ENCODE peak calls at places on chromosomes 7 and 10, in four cellular contexts. A is heart left ventricle, J is neural progenitor cell, C is thoracic aorta. I is an unnamed sample. For H3K9me3, the result is how much of the 10 kb centered on the place peaks cover.

GRCh38 chr10:5655003-5655600 is 11.3 kb downstream of the ASB13 start:
- DNase-seq in J (no peak), A (no peak), C (no peak), I (no peak)

GRCh38 chr10:49498465-49498864 is 40.5 kb downstream of the ERCC6 start:
- DNase-seq in J (no peak), C (no peak), A (no peak), I (no peak)

GRCh38 chr10:109895848-109896247 is 27.5 kb downstream of the XPNPEP1 start:
- DNase-seq in C (no peak), J (no peak), A (no peak), I (no peak)

GRCh38 chr10:4333474-4333894 is 492.5 kb upstream of the AKR1E2 start:
- DNase-seq in C (no peak), J (no peak), A (no peak), I (no peak)

GRCh38 chr10:20839141-20839540 is 58.0 kb downstream of the NEBL start:
- DNase-seq in J (no peak), A (no peak), C (no peak), I (no peak)

GRCh38 chr7:83849135-83849534 is 200.2 kb upstream of the SEMA3E start:
- DNase-seq in C (no peak), A (no peak), J (no peak), I (no peak)

GRCh38 chr10:51422311-51423120 is 276.9 kb downstream of the CSTF2T start:
- DNase-seq in A (peak), C (no peak), J (peak), I (no peak)

GRCh38 chr10:5284311-5285057 is 80.3 kb upstream of the UCN3 start:
- DNase-seq in A (no peak), C (no peak), J (no peak), I (no peak)

GRCh38 chr7:37342665-37343471 is 105.8 kb downstream of the ELMO1 start:
- DNase-seq in C (no peak), J (no peak), A (no peak), I (peak)

GRCh38 chr7:141715794-141716689 is 7.9 kb downstream of the WEE2 start:
- DNase-seq in J (no peak), A (no peak), C (no peak), I (no peak)

GRCh38 chr10:35412900-35413491 is 76.7 kb downstream of the CCNY start:
- DNase-seq in C (no peak), J (no peak), A (no peak), I (no peak)

GRCh38 chr7:139451638-139452037 is 31.8 kb downstream of the KLRG2 start:
- DNase-seq in J (no peak), C (no peak), A (no peak), I (no peak)

GRCh38 chr7:122306320-122307227 is 2.0 kb upstream of the FEZF1 start:
- DNase-seq in J (peak), C (no peak), A (no peak), I (no peak)

GRCh38 chr7:122304996-122305421 is 459 bp upstream of the FEZF1 start:
- DNase-seq in J (peak), A (no peak), C (no peak), I (no peak)

GRCh38 chr7:122305475-122306319 is 1.1 kb upstream of the FEZF1 start:
- DNase-seq in C (no peak), A (no peak), J (peak), I (no peak)

GRCh38 chr7:122304604-122304975 is at the start of gene FEZF1:
- DNase-seq in J (peak), C (no peak), A (no peak), I (no peak)

GRCh38 chr7:122307228-122307619 is 2.7 kb upstream of the FEZF1 start:
- DNase-seq in A (no peak), J (peak), C (no peak), I (no peak)
- H3K9me3 ChIP-seq in A (under half), J (under half), C (under half), I (under half)

GRCh38 chr7:158407581-158408331 is 179.9 kb downstream of the PTPRN2 start:
- DNase-seq in J (peak), A (no peak), C (no peak), I (no peak)

GRCh38 chr7:158405324-158405723 is 182.3 kb downstream of the PTPRN2 start:
- DNase-seq in A (no peak), C (no peak), J (no peak), I (no peak)

GRCh38 chr7:158404031-158404761 is 183.4 kb downstream of the PTPRN2 start:
- DNase-seq in C (no peak), A (no peak), J (no peak), I (no peak)

GRCh38 chr7:158406817-158407216 is 180.8 kb downstream of the PTPRN2 start:
- DNase-seq in C (no peak), A (no peak), J (no peak), I (no peak)

GRCh38 chr7:158406364-158406763 is 181.3 kb downstream of the PTPRN2 start:
- DNase-seq in A (no peak), C (no peak), J (no peak), I (no peak)
- H3K9me3 ChIP-seq in A (under half), C (under half), J (under half), I (under half)

DNA sequence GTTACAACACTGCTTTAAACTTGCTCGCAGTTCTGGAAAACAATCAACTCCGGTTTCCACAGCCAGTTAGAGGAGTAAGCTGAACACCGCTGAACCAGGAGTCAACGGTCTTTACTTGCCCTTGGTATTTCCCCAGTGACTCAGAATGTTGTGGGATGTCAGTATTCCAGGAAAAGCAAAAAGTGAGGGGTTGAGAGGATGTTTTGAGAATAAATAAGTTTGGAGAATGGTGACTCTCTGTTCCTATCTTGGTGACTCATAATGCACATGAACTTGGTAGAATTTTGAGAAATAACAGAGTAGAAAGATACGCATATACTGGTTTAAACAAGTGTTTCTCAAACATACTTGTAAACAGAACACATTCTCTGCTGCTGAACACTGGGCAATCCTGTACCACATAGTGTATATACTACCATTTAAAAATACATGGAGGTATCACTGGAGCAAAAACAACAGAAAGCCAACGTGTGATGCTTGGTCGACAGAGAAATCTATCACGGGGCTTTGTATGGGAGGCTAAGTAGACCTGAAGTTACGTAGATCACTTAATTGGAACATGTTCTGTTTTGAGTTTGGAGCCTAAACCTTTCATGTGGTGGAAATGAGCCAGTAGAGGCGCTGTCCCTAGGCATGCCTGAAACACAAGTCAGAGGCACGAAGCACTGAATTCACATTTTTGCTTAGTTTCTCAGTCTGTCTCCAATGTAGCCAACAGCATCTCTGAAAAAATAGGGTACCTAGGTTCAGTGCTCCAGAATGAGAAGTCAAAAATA is 534.3 kb downstream of the PARD3 start:
- DNase-seq in C (peak), A (no peak), J (peak), I (no peak)
- H3K9me3 ChIP-seq in C (under half), A (under half), J (under half), I (under half)

GRCh38 chr7:57220746-57221145 is 88.5 kb upstream of the ZNF479 start:
- DNase-seq in A (no peak), C (no peak), J (no peak), I (no peak)

DNA sequence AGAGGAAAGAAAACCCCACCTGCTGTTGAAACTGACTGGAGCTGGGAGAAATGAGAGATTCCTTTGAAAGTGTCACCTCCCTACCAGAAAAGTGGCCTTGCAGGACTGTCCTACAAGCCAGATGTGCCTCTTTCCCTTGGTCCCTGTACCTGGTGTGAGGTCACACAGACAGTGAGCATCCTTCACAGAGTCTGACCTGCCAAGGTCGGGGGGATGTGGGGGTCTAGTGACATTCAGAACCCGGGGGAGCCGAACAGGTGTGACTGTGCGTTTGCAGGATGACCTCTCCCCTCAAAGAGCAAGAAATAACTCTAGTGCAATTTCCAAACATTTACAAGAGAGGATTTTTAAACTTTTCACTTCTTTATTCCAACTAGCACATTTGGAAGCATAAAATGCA is 93.4 kb upstream of the ZNF479 start:
- DNase-seq in A (no peak), C (no peak), J (no peak), I (no peak)
- H3K9me3 ChIP-seq in A (under half), C (under half), J (under half), I (under half)

DNA sequence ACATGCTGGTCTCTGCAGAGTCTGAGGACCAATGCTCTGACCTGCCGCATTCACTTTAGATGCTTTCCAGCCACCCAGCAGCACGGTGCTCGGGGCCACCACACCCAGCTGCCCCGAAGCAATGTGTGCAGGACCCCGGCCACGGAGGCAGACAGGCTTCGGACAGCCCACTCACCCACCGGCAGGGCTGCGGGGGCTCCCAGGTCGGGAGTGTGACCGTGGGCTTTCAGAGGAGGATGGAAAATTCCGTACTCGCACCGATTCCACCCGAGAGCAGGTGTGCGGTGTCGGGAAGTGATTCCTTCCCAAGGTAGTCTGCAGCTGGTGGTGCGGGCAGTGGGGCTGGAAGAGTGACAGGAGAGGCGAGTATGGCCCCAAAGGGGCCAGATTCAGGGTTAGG is 190.9 kb downstream of the DNAJB6 start:
- DNase-seq in C (no peak), J (no peak), A (no peak), I (no peak)
- H3K9me3 ChIP-seq in C (under half), J (under half), A (under half), I (under half)

GRCh38 chr10:129049501-129049900 is 417.5 kb upstream of the MGMT start:
- DNase-seq in J (no peak), A (no peak), C (no peak), I (no peak)
- H3K9me3 ChIP-seq in J (under half), A (under half), C (under half), I (under half)

GRCh38 chr7:56479748-56480147 is 363.5 kb upstream of the NUPR2 start:
- DNase-seq in A (no peak), C (no peak), J (no peak), I (no peak)

GRCh38 chr7:56483861-56484550 is 367.8 kb upstream of the NUPR2 start:
- DNase-seq in A (no peak), J (no peak), C (no peak), I (no peak)

GRCh38 chr7:56479136-56479535 is 362.9 kb upstream of the NUPR2 start:
- DNase-seq in A (no peak), J (no peak), C (no peak), I (no peak)

GRCh38 chr7:56483153-56483552 is 366.9 kb upstream of the NUPR2 start:
- DNase-seq in C (no peak), A (no peak), J (no peak), I (no peak)
- H3K9me3 ChIP-seq in C (under half), A (under half), J (under half), I (under half)

GRCh38 chr7:138207555-138207971 is 131.3 kb downstream of the AKR1D1 start:
- DNase-seq in J (peak), A (no peak), C (no peak), I (no peak)

GRCh38 chr7:138208864-138209263 is 132.6 kb downstream of the AKR1D1 start:
- DNase-seq in J (no peak), C (no peak), A (no peak), I (no peak)

GRCh38 chr7:138205614-138206150 is 129.4 kb downstream of the AKR1D1 start:
- DNase-seq in J (no peak), C (no peak), A (no peak), I (no peak)

GRCh38 chr7:138204989-138205298 is 128.7 kb downstream of the AKR1D1 start:
- DNase-seq in A (no peak), J (no peak), C (no peak), I (no peak)

GRCh38 chr7:138208010-138208634 is 131.9 kb downstream of the AKR1D1 start:
- DNase-seq in C (no peak), A (no peak), J (peak), I (no peak)
- H3K9me3 ChIP-seq in C (under half), A (under half), J (under half), I (under half)

DNA sequence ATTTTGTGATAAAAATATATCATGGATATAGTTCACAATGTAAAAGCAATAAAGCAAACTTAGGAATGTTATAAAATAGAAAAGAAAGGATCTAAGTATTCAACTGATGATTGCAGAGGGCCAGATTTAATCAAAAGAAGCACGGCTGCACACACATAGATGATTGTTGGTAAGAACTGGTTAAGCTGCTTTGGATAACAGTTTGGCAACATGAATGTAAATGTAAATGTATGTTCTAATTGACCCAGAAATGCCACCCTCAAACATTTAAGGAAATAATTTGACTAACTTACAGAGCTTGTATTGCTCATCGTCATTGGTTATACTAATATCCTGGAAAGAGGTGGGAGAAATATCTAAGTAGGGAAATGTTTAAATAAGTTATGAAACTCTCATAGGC is 13.1 kb downstream of the ZNF485 start:
- DNase-seq in C (no peak), A (no peak), J (no peak), I (no peak)
- H3K9me3 ChIP-seq in C (under half), A (under half), J (under half), I (under half)

I was measured in T-helper 17 cell.